ENCODE peak calls at places on chromosomes 3 and 15, in four cellular contexts. M, P, H and X are unnamed samples.

GRCh38 chr3:34364345-34364744 is 565.9 kb downstream of the PDCD6IP start:
- DNase-seq in M (no peak), P (no peak), H (peak), X (no peak)

GRCh38 chr3:53478166-53478830 is 16.1 kb upstream of the CACNA1D start:
- DNase-seq in M (peak), P (no peak), H (no peak), X (peak)

GRCh38 chr3:195070321-195070720 is 200.6 kb downstream of the XXYLT1 start:
- DNase-seq in M (no peak), P (no peak), H (no peak), X (no peak)

GRCh38 chr3:17039579-17039978 is 154.8 kb downstream of the PLCL2 start:
- DNase-seq in M (no peak), P (no peak), H (no peak), X (peak)

GRCh38 chr3:61979645-61980430 is 393.5 kb downstream of the FEZF2 start:
- DNase-seq in M (no peak), P (no peak), H (no peak), X (no peak)

GRCh38 chr15:57897870-57898269 is 167.6 kb downstream of the ALDH1A2 start:
- DNase-seq in M (no peak), P (no peak), H (no peak), X (no peak)

GRCh38 chr15:28936081-28936480 is 50.3 kb downstream of the APBA2 start:
- DNase-seq in M (no peak), P (no peak), H (no peak), X (no peak)

GRCh38 chr3:185406127-185406620 is 43.2 kb downstream of the MAP3K13 start:
- DNase-seq in M (no peak), P (no peak), H (no peak), X (no peak)

GRCh38 chr3:172182797-172183196 is 143.4 kb downstream of the FNDC3B start:
- DNase-seq in M (no peak), P (no peak), H (no peak), X (no peak)

GRCh38 chr15:52348056-52348745 is 52.6 kb upstream of the MYO5C start:
- DNase-seq in M (no peak), P (no peak), H (no peak), X (no peak)

GRCh38 chr3:39433642-39434041 is 27.1 kb downstream of the RPSA start:
- DNase-seq in M (no peak), P (no peak), H (no peak), X (no peak)

GRCh38 chr15:70286110-70286806 is 188.5 kb upstream of the TLE3 start:
- DNase-seq in M (no peak), P (no peak), H (no peak), X (no peak)

GRCh38 chr15:26590673-26591072 is 182.2 kb downstream of the GABRB3 start:
- DNase-seq in M (no peak), P (no peak), H (no peak), X (no peak)

GRCh38 chr3:53881691-53882593 is at the start of gene ACTR8:
- DNase-seq in M (peak), P (peak), H (peak), X (peak)

GRCh38 chr15:101795455-101795854 is 7.9 kb upstream of the OR4F6 start:
- DNase-seq in M (no peak), P (no peak), H (no peak), X (no peak)

GRCh38 chr3:45226206-45226915 is at the start of gene TMEM158:
- DNase-seq in M (peak), P (peak), H (no peak), X (peak)

GRCh38 chr3:12708584-12709192 is 44.8 kb upstream of the RAF1 start:
- DNase-seq in M (no peak), P (peak), H (no peak), X (no peak)

GRCh38 chr15:63446260-63446659 is 58.1 kb upstream of the USP3 start:
- DNase-seq in M (no peak), P (no peak), H (no peak), X (no peak)

GRCh38 chr3:123386477-123387040 is 62.3 kb downstream of the ADCY5 start:
- DNase-seq in M (no peak), P (no peak), H (no peak), X (no peak)
- TF ChIP-seq ESRRA in M (no peak), P (no peak), H (no peak), X (no peak)

GRCh38 chr3:171039674-171040073 is 13.2 kb upstream of the SLC2A2 start:
- DNase-seq in M (no peak), P (no peak), H (no peak), X (no peak)

GRCh38 chr3:171044384-171044783 is 17.9 kb upstream of the SLC2A2 start:
- DNase-seq in M (peak), P (no peak), H (no peak), X (no peak)

GRCh38 chr3:171049831-171050444 is 23.4 kb upstream of the SLC2A2 start:
- DNase-seq in M (peak), P (peak), H (peak), X (peak)

GRCh38 chr3:171044828-171045793 is 18.6 kb upstream of the SLC2A2 start:
- DNase-seq in M (peak), P (no peak), H (no peak), X (peak)
- TF ChIP-seq POLR2AphosphoS2 in M (no peak), P (no peak), H (no peak), X (no peak)

GRCh38 chr15:42974202-42974862 is 53.8 kb upstream of the TTBK2 start:
- DNase-seq in M (no peak), P (no peak), H (no peak), X (no peak)
- TF ChIP-seq REST in M (no peak), P (no peak), H (no peak), X (no peak)

GRCh38 chr15:32659340-32659831 is 17.9 kb downstream of the SCG5 start:
- DNase-seq in M (peak), P (no peak), H (no peak), X (peak)
- TF ChIP-seq ESRRA in M (no peak), P (no peak), H (no peak), X (no peak)

GRCh38 chr15:36878745-36879262 is 221.5 kb downstream of the MEIS2 start:
- DNase-seq in M (no peak), P (no peak), H (no peak), X (no peak)

GRCh38 chr15:36880913-36881290 is 219.4 kb downstream of the MEIS2 start:
- DNase-seq in M (no peak), P (no peak), H (no peak), X (no peak)

GRCh38 chr15:36880226-36880912 is 220.0 kb downstream of the MEIS2 start:
- DNase-seq in M (no peak), P (no peak), H (no peak), X (no peak)

GRCh38 chr15:36877796-36878744 is 222.3 kb downstream of the MEIS2 start:
- DNase-seq in M (no peak), P (no peak), H (no peak), X (no peak)

GRCh38 chr15:36879568-36880225 is 220.7 kb downstream of the MEIS2 start:
- DNase-seq in M (no peak), P (no peak), H (no peak), X (no peak)
- TF ChIP-seq POLR2AphosphoS2 in M (no peak), P (no peak), H (no peak), X (no peak)

DNA sequence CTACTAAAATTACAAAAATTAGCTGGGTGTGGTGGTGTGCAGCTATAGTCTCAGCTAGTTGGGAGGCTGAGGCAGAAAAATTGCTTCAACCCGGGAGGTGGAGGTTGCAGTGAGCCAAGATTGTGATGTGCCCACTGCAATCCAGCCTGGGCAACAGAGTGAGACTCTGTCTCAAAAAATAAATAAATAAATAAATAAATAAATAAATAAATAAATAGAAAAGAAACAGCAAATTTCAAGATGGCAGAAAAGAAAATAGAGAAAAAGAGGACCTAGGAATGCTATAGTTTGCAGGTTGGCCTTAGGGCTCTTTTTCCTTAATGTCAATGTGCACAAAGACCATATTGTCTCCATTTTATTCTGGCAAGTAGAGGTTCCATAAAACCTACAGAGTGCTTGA is 28.2 kb downstream of the IQCF6 start:
- DNase-seq in M (no peak), P (no peak), H (no peak), X (no peak)
- TF ChIP-seq REST in M (no peak), P (no peak), H (no peak), X (no peak)

GRCh38 chr3:69113536-69113935 is 8.9 kb downstream of the LMOD3 start:
- DNase-seq in M (no peak), P (no peak), H (no peak), X (no peak)
- TF ChIP-seq ESRRA in M (no peak), P (no peak), H (no peak), X (no peak)